ENCODE peak calls at places on chromosomes 12 and 14, in seven cellular contexts. C is thoracic aorta, M is adrenal gland, Q is tibial artery, J is IMR-90, E is MM.1S, I is A549. R is an unnamed sample. For H3K4me1, the result is how much of the 10 kb centered on the place peaks cover.

GRCh38 chr14:64625363-64626232 is 75.8 kb downstream of the PPP1R36 start:
- DNase-seq in C (no peak), M (peak), Q (no peak), J (no peak), E (no peak), I (no peak), R (no peak)

GRCh38 chr12:51793201-51793600 is 55.3 kb downstream of the FIGNL2 start:
- DNase-seq in C (no peak), M (no peak), Q (no peak), J (peak), E (no peak), I (no peak), R (no peak)

GRCh38 chr12:12819752-12820311 is 6.7 kb downstream of the DDX47 start:
- DNase-seq in C (peak), M (peak), Q (peak), J (peak), E (no peak), I (peak), R (no peak)

GRCh38 chr12:93836616-93837260 is 159.6 kb downstream of the CRADD start:
- DNase-seq in C (no peak), M (no peak), Q (no peak), J (no peak), E (no peak), I (no peak), R (no peak)

GRCh38 chr12:100826323-100826722 is 31.7 kb downstream of the ANO4 start:
- DNase-seq in C (no peak), M (peak), Q (peak), J (peak), E (peak), I (peak), R (no peak)

GRCh38 chr12:105076098-105076497 is 8.2 kb downstream of the ALDH1L2 start:
- DNase-seq in C (no peak), M (no peak), Q (no peak), J (peak), E (no peak), I (no peak), R (no peak)

GRCh38 chr12:96427269-96427729 is 27.1 kb upstream of the CDK17 start:
- DNase-seq in C (peak), M (peak), Q (peak), J (peak), E (no peak), I (peak), R (no peak)

GRCh38 chr12:54759751-54760150 is 94.6 kb upstream of the MUCL1 start:
- DNase-seq in C (no peak), M (no peak), Q (no peak), J (peak), E (peak), I (no peak), R (no peak)

GRCh38 chr14:50864911-50865310 is 6.9 kb upstream of the ABHD12B start:
- DNase-seq in C (no peak), M (no peak), Q (no peak), J (no peak), E (no peak), I (no peak), R (no peak)

GRCh38 chr12:92769124-92769901 is 66.5 kb downstream of the PLEKHG7 start:
- DNase-seq in C (no peak), M (no peak), Q (no peak), J (no peak), E (peak), I (no peak), R (no peak)

GRCh38 chr12:13976028-13976584 is 5.3 kb downstream of the GRIN2B start:
- DNase-seq in C (no peak), M (no peak), Q (no peak), J (no peak), E (no peak), I (no peak), R (no peak)

GRCh38 chr14:91246051-91246852 is 1.7 kb upstream of the GPR68 start:
- DNase-seq in C (no peak), M (no peak), Q (no peak), J (no peak), E (peak), I (no peak), R (peak)

GRCh38 chr12:70645494-70646317 is 8.5 kb upstream of the PTPRB start:
- DNase-seq in C (peak), M (peak), Q (peak), J (peak), E (peak), I (peak), R (no peak)

GRCh38 chr14:75283162-75283883 is 4.7 kb downstream of the FOS start:
- DNase-seq in C (no peak), M (no peak), Q (no peak), J (peak), E (no peak), I (no peak), R (peak)

GRCh38 chr14:71658261-71658860 is 273.9 kb upstream of the RGS6 start:
- DNase-seq in C (no peak), M (no peak), Q (no peak), J (no peak), E (no peak), I (no peak), R (no peak)

GRCh38 chr12:89800435-89800834 is 91.8 kb upstream of the ATP2B1 start:
- DNase-seq in C (no peak), M (no peak), Q (no peak), J (no peak), E (no peak), I (no peak), R (no peak)

GRCh38 chr14:68451676-68452387 is 341.0 kb downstream of the ZFP36L1 start:
- DNase-seq in C (no peak), M (no peak), Q (peak), J (no peak), E (no peak), I (no peak), R (no peak)
- H3K4me1 ChIP-seq in C (under half), M (under half), Q (under half), J (under half), E (under half), I (under half), R (under half)

DNA sequence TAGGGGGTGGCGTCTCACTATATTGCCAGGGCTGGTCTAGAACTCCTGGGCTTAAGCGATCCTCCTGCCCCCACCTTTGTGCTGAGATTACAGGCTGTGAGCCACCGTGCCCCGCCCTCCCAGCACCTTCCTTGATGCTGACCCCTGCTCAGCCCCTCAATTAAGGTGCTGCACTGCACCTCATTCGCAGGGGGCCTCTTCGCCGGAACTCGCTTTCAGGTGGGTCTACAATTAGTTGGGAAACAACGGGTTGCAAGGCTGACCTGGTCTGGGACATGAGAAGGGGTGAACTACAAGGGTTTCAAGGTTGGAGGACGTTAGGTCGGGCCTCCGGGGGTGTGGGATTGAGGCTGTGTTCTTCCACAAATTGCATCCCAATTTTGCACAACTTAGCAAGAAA is 1.2 kb upstream of the NOP2 start:
- DNase-seq in C (no peak), M (no peak), Q (no peak), J (no peak), E (no peak), I (no peak), R (no peak)
- H3K27ac ChIP-seq in C (no peak), M (no peak), Q (peak), J (no peak), E (no peak), I (no peak), R (no peak)

DNA sequence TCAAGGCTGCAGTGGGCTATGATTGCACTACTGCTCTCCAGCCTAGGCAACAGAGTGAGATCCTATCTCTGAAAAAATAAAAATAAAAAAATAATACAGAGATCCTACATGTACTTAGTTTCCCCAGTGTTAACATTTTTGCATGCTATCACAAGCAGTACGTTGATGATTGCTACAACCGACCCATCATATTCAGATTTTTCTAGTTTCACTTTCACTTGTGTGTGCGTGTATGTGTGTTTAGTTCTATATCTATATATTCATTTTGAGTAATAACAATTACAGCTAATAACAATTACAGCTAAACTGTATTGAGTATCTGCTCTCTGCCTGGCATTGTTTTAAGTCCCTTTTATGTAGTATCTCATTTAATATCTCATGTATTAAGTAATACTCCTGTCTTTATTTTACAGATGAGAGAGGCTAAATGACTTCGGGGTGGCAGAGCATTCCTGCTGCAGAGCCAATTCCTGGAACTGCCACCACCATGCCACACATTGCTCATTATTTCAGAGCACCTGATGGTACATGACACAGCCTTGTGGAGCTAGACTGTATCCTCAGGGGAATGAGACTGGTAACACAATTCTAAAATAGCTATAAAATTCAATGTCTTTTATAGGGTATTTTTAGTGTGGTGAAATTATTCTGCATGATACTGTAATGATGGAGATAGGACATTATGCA is 153.1 kb downstream of the BCAT1 start:
- DNase-seq in C (no peak), M (no peak), Q (no peak), J (no peak), E (peak), I (no peak), R (peak)
- H3K4me3 ChIP-seq in C (peak), M (peak), Q (no peak), J (no peak), E (no peak), I (no peak), R (peak)

GRCh38 chr12:124501827-124502226 is 65.6 kb downstream of the NCOR2 start:
- DNase-seq in C (no peak), M (no peak), Q (no peak), J (no peak), E (no peak), I (no peak), R (no peak)

GRCh38 chr12:124503305-124503704 is 64.1 kb downstream of the NCOR2 start:
- DNase-seq in C (no peak), M (no peak), Q (no peak), J (no peak), E (no peak), I (no peak), R (no peak)

GRCh38 chr12:124500232-124501079 is 67.0 kb downstream of the NCOR2 start:
- DNase-seq in C (no peak), M (no peak), Q (no peak), J (peak), E (no peak), I (no peak), R (no peak)

GRCh38 chr12:124501080-124501642 is 66.3 kb downstream of the NCOR2 start:
- DNase-seq in C (no peak), M (no peak), Q (no peak), J (no peak), E (no peak), I (no peak), R (no peak)

GRCh38 chr12:124502379-124502778 is 65.0 kb downstream of the NCOR2 start:
- DNase-seq in C (no peak), M (no peak), Q (no peak), J (no peak), E (no peak), I (no peak), R (no peak)
- H3K4me1 ChIP-seq in C (half or more), M (under half), Q (under half), J (under half), E (under half), I (under half), R (under half)

GRCh38 chr12:109863961-109864712 is 16.2 kb downstream of the GLTP start:
- DNase-seq in C (no peak), M (peak), Q (no peak), J (peak), E (peak), I (no peak), R (no peak)
- H3K27ac ChIP-seq in C (peak), M (peak), Q (no peak), J (peak), E (no peak), I (peak), R (no peak)

GRCh38 chr12:48586361-48586760 is 16.5 kb upstream of the LALBA start:
- DNase-seq in C (no peak), M (no peak), Q (no peak), J (no peak), E (no peak), I (no peak), R (no peak)
- H3K4me3 ChIP-seq in C (no peak), M (no peak), Q (no peak), J (no peak), E (no peak), I (no peak), R (no peak)

R was measured in CD8-positive, alpha-beta memory T cell.